ENCODE peak calls at places on chromosomes 12 and 14, in nine cellular contexts. V is endothelial cell of umbilical vein, J is K562, P is WTC11, K is H1, U is A549, L is NB4, W is GM12878, Q is SK-N-SH. O is an unnamed sample.

GRCh38 chr12:66288121-66288520 is 14.2 kb upstream of the HELB start:
- DNase-seq in V (no peak), J (no peak), P (no peak), K (no peak), U (no peak), L (no peak), W (no peak), Q (no peak), O (no peak)

GRCh38 chr14:103121846-103122577 is 1.2 kb upstream of the TNFAIP2 start:
- DNase-seq in V (peak), J (peak), P (no peak), K (no peak), U (peak), L (peak), W (no peak), Q (peak), O (no peak)

GRCh38 chr14:58635041-58635440 is 2.7 kb upstream of the DACT1 start:
- DNase-seq in V (no peak), J (no peak), P (no peak), K (no peak), U (no peak), L (no peak), W (no peak), Q (no peak), O (no peak)

GRCh38 chr12:100422646-100423045 is 51.0 kb upstream of the NR1H4 start:
- DNase-seq in V (no peak), J (no peak), P (no peak), K (no peak), U (no peak), L (no peak), W (no peak), Q (no peak), O (no peak)

GRCh38 chr12:22631863-22632463 is 7.0 kb downstream of the ETNK1 start:
- DNase-seq in V (peak), J (no peak), P (no peak), K (no peak), U (peak), L (peak), W (no peak), Q (peak), O (no peak)

GRCh38 chr12:57242691-57243454 is 8.1 kb downstream of the STAC3 start:
- DNase-seq in V (peak), J (peak), P (peak), K (peak), U (peak), L (peak), W (no peak), Q (peak), O (peak)

GRCh38 chr12:108823804-108824203 is 33.6 kb downstream of the SSH1 start:
- DNase-seq in V (peak), J (no peak), P (no peak), K (no peak), U (no peak), L (no peak), W (no peak), Q (no peak), O (no peak)

GRCh38 chr12:122850695-122851350 is 15.6 kb downstream of the HIP1R start:
- DNase-seq in V (peak), J (no peak), P (no peak), K (no peak), U (no peak), L (peak), W (no peak), Q (peak), O (no peak)

GRCh38 chr12:69642531-69642930 is 31.8 kb upstream of the LRRC10 start:
- DNase-seq in V (no peak), J (no peak), P (no peak), K (no peak), U (no peak), L (no peak), W (no peak), Q (no peak), O (no peak)

GRCh38 chr14:31834616-31835015 is 242.5 kb upstream of the ARHGAP5 start:
- DNase-seq in V (peak), J (no peak), P (no peak), K (no peak), U (no peak), L (no peak), W (no peak), Q (no peak), O (no peak)

GRCh38 chr14:76955575-76956252 is 72.8 kb downstream of the IRF2BPL start:
- DNase-seq in V (no peak), J (no peak), P (no peak), K (no peak), U (no peak), L (peak), W (peak), Q (no peak), O (no peak)

GRCh38 chr14:66403183-66403582 is 83.0 kb upstream of the CCDC196 start:
- DNase-seq in V (peak), J (no peak), P (no peak), K (no peak), U (peak), L (peak), W (no peak), Q (no peak), O (no peak)

GRCh38 chr12:3380200-3381020 is 110.6 kb upstream of the PRMT8 start:
- DNase-seq in V (no peak), J (no peak), P (no peak), K (no peak), U (no peak), L (peak), W (no peak), Q (no peak), O (no peak)

GRCh38 chr12:27861428-27862167 is 81.6 kb upstream of the MANSC4 start:
- DNase-seq in V (no peak), J (no peak), P (no peak), K (no peak), U (no peak), L (peak), W (peak), Q (no peak), O (no peak)

GRCh38 chr12:24125280-24125679 is 175.8 kb upstream of the SOX5 start:
- DNase-seq in V (no peak), J (no peak), P (no peak), K (no peak), U (no peak), L (no peak), W (no peak), Q (no peak), O (no peak)

DNA sequence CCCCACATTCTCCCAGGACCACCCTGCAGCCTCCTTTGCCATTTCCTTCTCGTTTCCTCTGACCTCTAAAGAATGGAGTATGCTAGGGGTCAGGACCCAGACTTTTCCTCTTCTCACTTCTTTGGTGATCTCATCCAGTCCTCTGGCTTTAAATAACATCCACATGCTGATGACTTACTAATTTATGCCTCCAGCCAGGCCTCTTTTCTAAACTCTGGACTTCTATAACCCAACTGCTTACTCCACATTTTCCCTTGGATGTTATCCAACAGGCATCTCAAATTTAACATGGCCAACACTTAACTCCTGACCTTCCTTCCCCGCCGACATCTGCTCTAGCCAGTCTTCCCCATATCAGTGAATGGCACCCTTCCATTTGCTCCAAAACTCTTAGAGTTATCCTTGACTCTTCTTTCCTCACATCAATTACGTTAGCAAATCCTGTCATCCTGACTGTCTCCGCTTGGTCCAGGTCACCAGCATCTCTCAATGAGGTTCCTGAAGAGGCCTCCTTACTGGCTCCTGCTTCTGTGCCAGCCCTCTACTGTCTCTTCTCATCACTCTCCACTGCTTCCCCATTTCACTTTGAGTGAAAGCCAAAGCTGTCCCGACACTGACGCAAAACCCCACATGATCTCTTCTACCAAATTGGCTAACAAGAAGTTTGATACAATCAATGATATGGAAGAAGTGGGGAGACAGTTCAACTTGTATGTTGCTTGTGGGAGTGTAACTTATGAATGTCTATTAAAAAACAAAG is 42.7 kb downstream of the TMBIM6 start:
- DNase-seq in V (peak), J (no peak), P (no peak), K (no peak), U (no peak), L (peak), W (no peak), Q (no peak), O (no peak)
- TF ChIP-seq MAX in V (no peak), J (no peak), P (no peak), K (no peak), U (no peak), L (no peak), W (no peak), Q (no peak), O (no peak)

GRCh38 chr12:116528498-116528897 is 30.7 kb upstream of the MAP1LC3B2 start:
- DNase-seq in V (no peak), J (no peak), P (no peak), K (no peak), U (no peak), L (no peak), W (no peak), Q (no peak), O (no peak)

GRCh38 chr12:116528067-116528466 is 31.1 kb upstream of the MAP1LC3B2 start:
- DNase-seq in V (peak), J (no peak), P (no peak), K (no peak), U (peak), L (no peak), W (no peak), Q (no peak), O (peak)

GRCh38 chr12:116524964-116525379 is 34.2 kb upstream of the MAP1LC3B2 start:
- DNase-seq in V (no peak), J (no peak), P (peak), K (no peak), U (no peak), L (peak), W (no peak), Q (no peak), O (no peak)

GRCh38 chr12:116524311-116524710 is 34.9 kb upstream of the MAP1LC3B2 start:
- DNase-seq in V (no peak), J (no peak), P (no peak), K (no peak), U (no peak), L (no peak), W (no peak), Q (no peak), O (no peak)

GRCh38 chr12:116525418-116526001 is 33.7 kb upstream of the MAP1LC3B2 start:
- DNase-seq in V (peak), J (no peak), P (no peak), K (no peak), U (peak), L (no peak), W (no peak), Q (no peak), O (peak)
- TF ChIP-seq MAX in V (no peak), J (no peak), P (no peak), K (no peak), U (peak), L (no peak), W (no peak), Q (peak), O (no peak)

GRCh38 chr12:91397866-91398532 is 215.4 kb upstream of the DCN start:
- DNase-seq in V (no peak), J (no peak), P (no peak), K (no peak), U (no peak), L (no peak), W (no peak), Q (no peak), O (no peak)
- TF ChIP-seq MAX in V (no peak), J (no peak), P (no peak), K (no peak), U (no peak), L (no peak), W (no peak), Q (no peak), O (no peak)

GRCh38 chr12:52168019-52168717 is 23.6 kb downstream of the KRT80 start:
- DNase-seq in V (peak), J (no peak), P (no peak), K (no peak), U (peak), L (no peak), W (no peak), Q (no peak), O (no peak)
- TF ChIP-seq MAX in V (no peak), J (no peak), P (no peak), K (no peak), U (peak), L (no peak), W (no peak), Q (peak), O (no peak)

GRCh38 chr14:33941727-33942126 is 9.1 kb downstream of the EGLN3 start:
- DNase-seq in V (no peak), J (no peak), P (no peak), K (no peak), U (no peak), L (no peak), W (no peak), Q (no peak), O (no peak)
- TF ChIP-seq MAX in V (no peak), J (no peak), P (no peak), K (no peak), U (no peak), L (no peak), W (no peak), Q (no peak), O (no peak)